ENCODE peak calls at places on chromosome 14, in nine cellular contexts. P is iPS DF 6.9, Y is mucosa of gallbladder, D is GM04504, R is GF-D8, I is psoas muscle, T is left ventricle myocardium inferior, H is GM23338, C is WERI-Rb-1. K is an unnamed sample.

GRCh38 chr14:53964249-53964648 is 7.6 kb upstream of the BMP4 start:
- DNase-seq in I (no peak), D (no peak), R (no peak), P (no peak), T (no peak), Y (no peak), H (peak), C (no peak), K (no peak)

GRCh38 chr14:54003064-54003463 is 46.4 kb upstream of the BMP4 start:
- DNase-seq in Y (no peak), P (no peak), C (no peak), T (no peak), D (no peak), H (no peak), I (no peak), R (no peak), K (no peak)

GRCh38 chr14:50001999-50002925 is 109.4 kb downstream of the ARF6 start:
- DNase-seq in Y (peak), P (no peak), T (no peak), I (peak), D (no peak), H (peak), C (no peak), R (no peak), K (peak)

GRCh38 chr14:99415496-99416281 is 65.0 kb downstream of the SETD3 start:
- DNase-seq in C (peak), P (peak), R (peak), H (peak), I (no peak), T (no peak), D (peak), Y (peak), K (peak)

GRCh38 chr14:51776102-51776894 is 84.1 kb upstream of the GNG2 start:
- DNase-seq in I (peak), T (peak), P (peak), C (peak), D (no peak), H (peak), R (no peak), Y (no peak), K (no peak)

GRCh38 chr14:89027097-89027740 is 202.8 kb downstream of the TTC8 start:
- DNase-seq in P (no peak), C (peak), I (peak), D (no peak), H (peak), R (no peak), T (peak), Y (peak), K (peak)

GRCh38 chr14:83170165-83170564 is 1636.5 kb upstream of the SEL1L start:
- DNase-seq in D (no peak), Y (no peak), P (no peak), R (no peak), T (no peak), C (no peak), H (no peak), I (no peak), K (no peak)

GRCh38 chr14:32593290-32593942 is 264.3 kb downstream of the AKAP6 start:
- DNase-seq in H (no peak), Y (no peak), P (no peak), C (no peak), I (no peak), D (peak), T (no peak), R (no peak), K (no peak)

GRCh38 chr14:54169254-54169924 is 212.8 kb upstream of the BMP4 start:
- DNase-seq in P (no peak), C (no peak), H (no peak), I (no peak), T (no peak), Y (no peak), D (no peak), R (no peak), K (no peak)

GRCh38 chr14:72466325-72466724 is 427.6 kb downstream of the DPF3 start:
- DNase-seq in D (no peak), C (no peak), P (no peak), R (no peak), I (no peak), Y (no peak), H (no peak), T (no peak), K (no peak)

K was measured in mucosa of descending colon.